ENCODE peak calls at places on chromosomes 16 and 17, in four cellular contexts. Y is SK-N-SH, F is thyroid gland, R is GM23338. G is an unnamed sample.
A peak's percentile ranks its signal among the peaks of the same experiment; 100 is the strongest.

GRCh38 chr16:88956546-88957455 is 20.2 kb downstream of the CBFA2T3 start:
- DNase-seq in Y (no peak), F (no peak), R (no peak), G (no peak)

GRCh38 chr16:56354016-56354415 is 71.3 kb downstream of the AMFR start:
- DNase-seq in Y (no peak), R (no peak), F (no peak), G (no peak)

GRCh38 chr16:86854895-86855294 is 276.5 kb downstream of the FOXL1 start:
- DNase-seq in Y (no peak), R (no peak), F (no peak), G (no peak)

GRCh38 chr17:50051082-50051576 is 4.8 kb upstream of the ITGA3 start:
- DNase-seq in F (no peak), R (no peak), Y (no peak), G (peak; percentile 93)

GRCh38 chr16:88922114-88922825 is 54.7 kb downstream of the CBFA2T3 start:
- DNase-seq in F (peak; percentile 48), Y (no peak), R (peak; percentile 57), G (peak; percentile 28)

GRCh38 chr17:37147301-37147812 is 198.6 kb downstream of the AATF start:
- DNase-seq in Y (no peak), R (no peak), F (no peak), G (peak; percentile 50)

GRCh38 chr16:47978491-47979490 is 177.0 kb downstream of the ABCC12 start:
- DNase-seq in Y (no peak), F (no peak), R (peak; percentile 8), G (peak; percentile 9)

GRCh38 chr17:68089881-68090280 is 54.3 kb downstream of the KPNA2 start:
- DNase-seq in F (peak; percentile 89), Y (no peak), R (no peak), G (peak; percentile 12)

GRCh38 chr17:19359856-19360255 is 2.7 kb downstream of the B9D1 start:
- DNase-seq in R (no peak), Y (no peak), F (no peak), G (no peak)

GRCh38 chr16:9115277-9115676 is 23.8 kb downstream of the HAPSTR1 start:
- DNase-seq in R (no peak), Y (no peak), F (no peak), G (peak; percentile 73)

GRCh38 chr16:14559809-14560227 is 70.2 kb downstream of the PARN start:
- DNase-seq in Y (no peak), F (no peak), R (no peak), G (no peak)

GRCh38 chr17:45143767-45144198 is 4.5 kb upstream of the HEXIM1 start:
- DNase-seq in F (peak; percentile 51), Y (peak; percentile 17), R (peak; percentile 82), G (no peak)

GRCh38 chr17:61382796-61383688 is 16.6 kb upstream of the TBX2 start:
- DNase-seq in Y (peak; percentile 64), F (no peak), R (no peak), G (no peak)

GRCh38 chr17:73616873-73617430 is 27.3 kb downstream of the SDK2 start:
- DNase-seq in R (no peak), Y (no peak), F (no peak), G (no peak)

GRCh38 chr16:68396481-68396880 is 51.8 kb downstream of the SMPD3 start:
- DNase-seq in F (peak; percentile 55), R (peak; percentile 32), Y (peak; percentile 49), G (peak; percentile 26)

GRCh38 chr16:11596572-11597226 is 10.0 kb upstream of the LITAF start:
- DNase-seq in R (peak; percentile 60), F (no peak), Y (no peak), G (peak; percentile 19)

GRCh38 chr16:15434425-15435215 is at the start of gene BMERB1:
- DNase-seq in R (peak; percentile 91), F (peak; percentile 36), Y (peak; percentile 94), G (peak; percentile 60)

GRCh38 chr16:74296120-74296464 is 522 bp upstream of the PSMD7 start:
- DNase-seq in F (no peak), R (peak; percentile 11), Y (no peak), G (no peak)

GRCh38 chr17:57593739-57594462 is 151.2 kb downstream of the CCDC182 start:
- DNase-seq in Y (no peak), F (no peak), R (no peak), G (no peak)

GRCh38 chr16:85563515-85564276 is 49.4 kb upstream of the GSE1 start:
- DNase-seq in Y (peak; percentile 90), F (peak; percentile 83), R (no peak), G (no peak)

GRCh38 chr17:63622571-63623390 is 564 bp downstream of the MAP3K3 start:
- DNase-seq in R (peak; percentile 72), Y (peak; percentile 94), F (peak; percentile 77), G (peak; percentile 64)

GRCh38 chr17:42325026-42325425 is 36.7 kb downstream of the STAT5A start:
- DNase-seq in R (no peak), F (no peak), Y (no peak), G (peak; percentile 95)

GRCh38 chr16:71401988-71402387 is 39.9 kb downstream of the TLE7 start:
- DNase-seq in R (no peak), F (no peak), Y (no peak), G (no peak)

GRCh38 chr17:80622170-80622466 is 77.5 kb downstream of the RPTOR start:
- DNase-seq in F (no peak), Y (no peak), R (no peak), G (no peak)

GRCh38 chr17:74325743-74326379 is at the start of gene KIF19:
- DNase-seq in R (peak; percentile 85), F (peak; percentile 58), Y (peak; percentile 91), G (no peak)

GRCh38 chr16:75733305-75734141 is 7.2 kb upstream of the CPHXL start:
- DNase-seq in F (peak; percentile 89), Y (no peak), R (no peak), G (no peak)

GRCh38 chr17:59416184-59416583 is 84.7 kb downstream of the YPEL2 start:
- DNase-seq in Y (no peak), F (no peak), R (no peak), G (no peak)

GRCh38 chr16:2692948-2693651 is 10.8 kb downstream of the KCTD5 start:
- DNase-seq in R (peak; percentile 63), F (no peak), Y (no peak), G (no peak)

GRCh38 chr16:2370725-2371124 is 30.2 kb upstream of the ABCA3 start:
- DNase-seq in F (no peak), R (no peak), Y (no peak), G (peak; percentile 37)

GRCh38 chr16:4989391-4990006 is 31.4 kb downstream of the SEC14L5 start:
- DNase-seq in R (no peak), Y (no peak), F (no peak), G (no peak)

GRCh38 chr16:50002190-50002589 is 22.8 kb upstream of the CNEP1R1 start:
- DNase-seq in R (no peak), Y (no peak), F (no peak), G (peak; percentile 42)

GRCh38 chr17:35797370-35797769 is 1.9 kb upstream of the MMP28 start:
- DNase-seq in R (no peak), Y (no peak), F (no peak), G (no peak)

GRCh38 chr17:41678411-41678906 is 10.2 kb upstream of the EIF1 start:
- DNase-seq in R (no peak), Y (no peak), F (no peak), G (peak; percentile 65)

GRCh38 chr16:65876624-65877023 is 489.9 kb upstream of the CDH5 start:
- DNase-seq in F (no peak), Y (no peak), R (no peak), G (no peak)

GRCh38 chr17:33299115-33299514 is 6.0 kb upstream of the ASIC2 start:
- DNase-seq in F (no peak), Y (no peak), R (no peak), G (no peak)

GRCh38 chr16:2896480-2897010 is 13.5 kb downstream of the FLYWCH2 start:
- DNase-seq in Y (no peak), F (no peak), R (no peak), G (no peak)

GRCh38 chr16:31423801-31424200 is 4.4 kb downstream of the COX6A2 start:
- DNase-seq in Y (no peak), R (no peak), F (no peak), G (no peak)

GRCh38 chr16:31423241-31423640 is 4.9 kb downstream of the COX6A2 start:
- DNase-seq in Y (no peak), F (no peak), R (no peak), G (no peak)

GRCh38 chr16:31420037-31420436 is 8.1 kb downstream of the COX6A2 start:
- DNase-seq in F (no peak), Y (no peak), R (no peak), G (no peak)

GRCh38 chr16:31417916-31418315 is 10.2 kb downstream of the COX6A2 start:
- DNase-seq in F (no peak), R (no peak), Y (no peak), G (no peak)

DNA sequence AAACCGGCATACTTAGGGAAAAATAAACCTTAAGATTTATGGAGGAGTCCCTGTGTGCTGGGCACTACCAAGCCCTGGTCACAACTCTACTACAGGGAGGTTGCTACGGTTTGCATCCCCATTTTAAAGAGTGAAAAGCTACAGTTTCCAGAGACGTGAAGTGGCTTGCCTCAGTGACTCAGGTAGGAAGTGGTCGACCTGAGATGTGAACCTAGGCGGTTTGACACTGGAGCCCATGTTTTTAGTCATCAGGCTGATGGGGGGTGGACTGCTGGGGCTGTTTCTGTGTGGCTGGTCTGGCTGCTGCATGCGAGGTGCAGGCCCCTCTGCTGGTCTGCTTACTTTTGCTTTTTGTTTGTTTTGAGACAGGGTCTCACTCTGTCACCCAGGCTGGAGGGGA is 6.6 kb downstream of the COX6A2 start:
- DNase-seq in F (no peak), Y (no peak), R (no peak), G (peak; percentile 61)
- H3K4me3 ChIP-seq in F (no peak overlapping the region), Y (no peak overlapping the region), R (no peak overlapping the region), G (no peak overlapping the region)

GRCh38 chr17:18101828-18102227 is 6.7 kb upstream of the MYO15A start:
- DNase-seq in Y (no peak), F (no peak), R (no peak), G (no peak)
- H3K36me3 ChIP-seq in Y (no peaks in the 10 kb centered on the region), F (peaks cover 26% of the 10 kb centered on the region), R (no peaks in the 10 kb centered on the region), G (peaks cover 10% of the 10 kb centered on the region)

DNA sequence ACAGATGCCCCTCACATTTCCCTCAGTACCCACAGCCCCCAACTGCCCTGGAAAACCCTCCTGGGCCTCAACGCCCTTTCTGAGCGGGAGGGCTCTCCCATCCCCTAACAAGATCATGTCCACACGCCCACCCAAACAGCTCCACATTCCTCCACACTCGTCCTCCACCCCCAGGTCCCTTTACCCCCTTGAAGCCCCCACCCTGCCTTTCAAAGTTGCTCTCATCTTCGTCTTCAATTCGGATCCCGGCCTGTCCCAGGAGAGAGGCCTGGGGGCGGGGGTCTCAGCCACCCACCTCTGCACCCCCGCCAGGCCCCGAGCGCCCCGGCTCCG is 14.3 kb downstream of the HOXB4 start:
- DNase-seq in Y (no peak), R (no peak), F (no peak), G (no peak)
- H3K4me3 ChIP-seq in Y (no peak overlapping the region), R (no peak overlapping the region), F (no peak overlapping the region), G (no peak overlapping the region)

GRCh38 chr17:77480509-77481215 is 339.9 kb downstream of the SEC14L1 start:
- DNase-seq in Y (peak; percentile 75), R (no peak), F (no peak), G (no peak)

GRCh38 chr17:77478281-77478680 is 337.5 kb downstream of the SEC14L1 start:
- DNase-seq in F (no peak), Y (no peak), R (no peak), G (no peak)

GRCh38 chr17:77478899-77479298 is 338.1 kb downstream of the SEC14L1 start:
- DNase-seq in Y (no peak), R (no peak), F (peak; percentile 82), G (no peak)

GRCh38 chr17:77479817-77480508 is 339.2 kb downstream of the SEC14L1 start:
- DNase-seq in Y (peak; percentile 95), R (peak; percentile 56), F (no peak), G (no peak)

GRCh38 chr17:77479372-77479781 is 338.6 kb downstream of the SEC14L1 start:
- DNase-seq in Y (no peak), R (peak; percentile 59), F (no peak), G (no peak)
- H3K36me3 ChIP-seq in Y (peaks cover 8% of the 10 kb centered on the region), R (no peaks in the 10 kb centered on the region), F (peaks cover 12% of the 10 kb centered on the region), G (peaks cover 3% of the 10 kb centered on the region)

GRCh38 chr17:75684924-75685323 is 17.8 kb downstream of the SAP30BP start:
- DNase-seq in R (no peak), F (no peak), Y (no peak), G (peak; percentile 97)
- H3K4me3 ChIP-seq in R (no peak overlapping the region), F (no peak overlapping the region), Y (no peak overlapping the region), G (no peak overlapping the region)

G was measured in mammary epithelial cell.